ENCODE peak calls at places on chromosomes 3 and 15, in ten cellular contexts. B is HCT116, K is HepG2, J is breast epithelium, I is upper lobe of left lung, N is spleen, T is GM23338, R is stomach, W is endothelial cell of umbilical vein, E is suprapubic skin. X is an unnamed sample.

GRCh38 chr3:128473180-128473519 is 6.5 kb upstream of the DNAJB8 start:
- DNase-seq in B (no peak), K (no peak), J (no peak), I (no peak), N (no peak), T (no peak), R (no peak), W (no peak), E (no peak), X (no peak)

GRCh38 chr3:174776123-174776522 is 83.0 kb upstream of the NAALADL2 start:
- DNase-seq in B (no peak), K (no peak), J (no peak), I (no peak), N (no peak), T (no peak), R (no peak), W (no peak), E (no peak), X (no peak)

GRCh38 chr3:102449341-102449740 is 14.5 kb downstream of the ZPLD1 start:
- DNase-seq in B (no peak), K (no peak), J (no peak), I (no peak), N (no peak), T (no peak), R (no peak), W (no peak), E (no peak), X (no peak)

GRCh38 chr3:154062513-154062912 is 58.7 kb upstream of the ARHGEF26 start:
- DNase-seq in B (no peak), K (no peak), J (no peak), I (no peak), N (no peak), T (peak), R (no peak), W (no peak), E (no peak), X (no peak)

GRCh38 chr15:73047882-73048281 is 4.4 kb upstream of the NEO1 start:
- DNase-seq in B (no peak), K (no peak), J (no peak), I (no peak), N (no peak), T (no peak), R (no peak), W (no peak), E (no peak), X (no peak)

GRCh38 chr3:58022490-58022889 is 14.3 kb downstream of the FLNB start:
- DNase-seq in B (no peak), K (no peak), J (no peak), I (no peak), N (no peak), T (no peak), R (no peak), W (no peak), E (no peak), X (no peak)

GRCh38 chr3:173932624-173933023 is 535.1 kb downstream of the NLGN1 start:
- DNase-seq in B (no peak), K (no peak), J (no peak), I (no peak), N (no peak), T (no peak), R (no peak), W (peak), E (no peak), X (no peak)

GRCh38 chr15:71011503-71012155 is 103.6 kb upstream of the THSD4 start:
- DNase-seq in B (peak), K (peak), J (no peak), I (no peak), N (no peak), T (peak), R (no peak), W (peak), E (no peak), X (no peak)

GRCh38 chr3:166785851-166786250 is 594.2 kb downstream of the ZBBX start:
- DNase-seq in B (no peak), K (no peak), J (no peak), I (no peak), N (no peak), T (no peak), R (no peak), W (no peak), E (no peak), X (no peak)

GRCh38 chr3:64074091-64074490 is 50.8 kb upstream of the PSMD6 start:
- DNase-seq in B (no peak), K (no peak), J (no peak), I (no peak), N (no peak), T (no peak), R (no peak), W (no peak), E (no peak), X (no peak)

GRCh38 chr3:7504886-7505775 is 644.2 kb downstream of the GRM7 start:
- DNase-seq in B (peak), K (peak), J (no peak), I (no peak), N (no peak), T (peak), R (no peak), W (peak), E (no peak), X (no peak)

GRCh38 chr15:80367094-80367493 is 37.1 kb upstream of the ARNT2 start:
- DNase-seq in B (peak), K (peak), J (no peak), I (no peak), N (no peak), T (peak), R (no peak), W (no peak), E (no peak), X (no peak)

DNA sequence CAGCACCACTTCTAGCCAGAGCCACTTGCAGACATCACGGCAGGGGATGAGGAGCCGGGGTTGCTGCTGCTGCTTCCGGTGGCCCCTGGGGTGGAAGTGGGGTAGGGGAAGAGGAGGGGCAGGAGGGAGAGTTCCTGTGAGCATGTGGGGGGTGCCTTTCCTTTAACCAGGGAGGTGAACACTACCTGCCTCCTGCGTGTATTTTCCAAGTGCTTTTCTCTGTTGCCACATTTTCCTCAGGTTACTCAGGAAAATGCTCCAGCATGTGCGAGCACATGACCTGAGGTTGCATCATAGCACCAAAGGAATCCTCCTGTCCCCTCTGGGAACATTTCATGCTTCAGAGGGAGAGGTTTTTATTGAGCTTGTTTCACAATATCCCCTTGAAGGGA is 12.2 kb upstream of the SACM1L start:
- DNase-seq in B (no peak), K (peak), J (no peak), I (peak), N (peak), T (peak), R (no peak), W (no peak), E (no peak), X (peak)
- TF ChIP-seq POLR2AphosphoS5 in B (no peak), K (no peak), J (peak), I (peak), N (peak), T (no peak), R (no peak), W (no peak), E (peak), X (peak)

GRCh38 chr15:50181983-50182232 is at the start of gene SLC27A2:
- DNase-seq in B (peak), K (no peak), J (no peak), I (no peak), N (no peak), T (peak), R (peak), W (no peak), E (no peak), X (no peak)
- TF ChIP-seq CTCF in B (peak), K (peak), J (no peak), I (no peak), N (no peak), T (peak), R (no peak), W (peak), E (no peak), X (no peak)

GRCh38 chr15:92343869-92344643 is 49.6 kb upstream of the ST8SIA2 start:
- DNase-seq in B (no peak), K (no peak), J (no peak), I (no peak), N (no peak), T (peak), R (no peak), W (no peak), E (no peak), X (no peak)
- H3K4me3 ChIP-seq in B (no peak), K (no peak), J (no peak), I (no peak), N (no peak), T (peak), R (no peak), W (no peak), E (no peak), X (no peak)

DNA sequence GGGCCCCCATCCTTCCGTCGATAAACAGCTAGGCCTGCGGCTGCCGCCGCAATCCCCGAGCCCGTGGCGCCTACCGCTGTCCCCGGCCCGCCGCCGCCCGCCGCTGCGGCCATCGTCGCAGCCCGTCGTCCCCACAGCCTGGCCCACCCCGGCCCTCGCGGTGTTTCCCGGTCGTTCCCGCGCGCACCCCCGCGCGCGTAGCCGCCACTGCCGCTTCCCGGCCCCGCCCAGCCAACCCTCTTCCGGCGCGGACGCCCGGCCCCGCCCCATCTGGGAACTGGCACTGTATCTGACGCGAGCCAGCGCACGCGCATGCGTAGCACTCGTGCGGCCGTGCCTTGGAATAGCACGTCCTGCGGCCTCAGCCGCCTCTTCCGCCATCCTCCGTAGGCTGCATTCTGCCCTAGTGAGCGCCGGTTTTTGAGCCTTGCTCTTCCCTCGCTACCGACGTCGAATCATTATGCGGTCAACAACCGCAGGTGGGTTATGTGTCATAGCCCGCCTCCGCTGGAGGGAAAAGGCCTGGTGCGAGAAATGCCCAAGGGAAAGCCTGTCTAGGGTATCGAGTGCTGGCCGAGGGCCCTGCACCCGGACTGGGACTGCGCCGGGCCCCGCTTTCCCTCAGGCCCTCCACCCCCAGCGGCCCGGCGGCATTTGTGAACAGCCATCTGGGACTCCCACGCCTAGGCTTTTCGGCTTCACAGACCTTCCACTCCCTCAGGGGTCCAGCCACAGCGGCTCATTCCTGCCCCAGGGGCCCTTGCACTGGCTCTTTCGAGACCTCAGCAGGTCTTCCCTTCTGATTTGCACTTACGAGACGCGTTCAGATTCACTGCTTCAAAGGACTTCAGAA is at the start of gene SMARCC1:
- DNase-seq in B (peak), K (peak), J (peak), I (peak), N (peak), T (peak), R (peak), W (peak), E (peak), X (peak)
- TF ChIP-seq POLR2AphosphoS5 in B (peak), K (peak), J (peak), I (peak), N (peak), T (peak), R (peak), W (peak), E (peak), X (peak)

DNA sequence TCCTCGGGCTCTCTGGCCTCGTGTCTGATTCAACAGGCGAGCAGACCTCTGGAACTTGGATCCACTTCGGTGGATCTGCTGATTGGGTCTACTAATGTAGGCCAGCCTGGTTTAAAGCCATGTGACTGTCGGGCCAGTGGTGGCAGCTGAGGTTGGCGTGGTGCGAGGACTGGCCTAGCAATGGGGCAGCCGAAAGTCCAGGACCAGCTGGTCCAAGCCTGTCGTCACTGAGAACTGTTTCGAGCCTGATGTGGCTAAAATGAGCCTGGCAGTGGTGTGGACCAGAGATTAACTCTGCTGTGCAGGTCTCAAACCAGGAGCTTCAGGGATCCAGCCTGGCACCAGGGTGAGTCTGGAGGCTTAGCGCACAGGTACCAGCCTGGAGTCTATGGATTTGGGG is 56.4 kb upstream of the ROBO1 start:
- DNase-seq in B (no peak), K (no peak), J (no peak), I (peak), N (no peak), T (no peak), R (no peak), W (no peak), E (no peak), X (no peak)
- TF ChIP-seq CTCF in B (no peak), K (no peak), J (no peak), I (no peak), N (no peak), T (no peak), R (no peak), W (no peak), E (no peak), X (no peak)

DNA sequence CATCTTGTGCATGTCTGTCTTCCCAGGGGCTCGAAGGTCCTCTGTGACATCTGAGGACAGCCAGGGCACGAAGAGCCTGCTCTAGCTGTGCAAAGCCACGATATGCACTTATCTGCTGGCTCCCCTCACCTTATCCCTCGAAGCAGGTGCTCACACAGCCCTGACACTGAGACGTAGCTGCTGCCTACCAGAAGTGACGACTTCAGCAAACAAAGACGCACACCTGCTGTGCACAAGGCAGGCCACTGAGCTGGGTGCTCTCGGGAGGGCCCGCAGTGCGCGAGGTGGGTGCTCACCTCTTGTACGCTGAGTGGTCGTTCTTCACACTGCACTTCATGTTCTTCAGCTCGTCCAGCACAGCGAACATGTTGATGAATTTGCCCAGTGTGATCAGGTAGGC is 37.3 kb downstream of the CYFIP1 start:
- DNase-seq in B (no peak), K (no peak), J (no peak), I (peak), N (no peak), T (no peak), R (no peak), W (no peak), E (no peak), X (peak)
- H3K4me3 ChIP-seq in B (no peak), K (no peak), J (no peak), I (no peak), N (no peak), T (no peak), R (no peak), W (no peak), E (no peak), X (no peak)

DNA sequence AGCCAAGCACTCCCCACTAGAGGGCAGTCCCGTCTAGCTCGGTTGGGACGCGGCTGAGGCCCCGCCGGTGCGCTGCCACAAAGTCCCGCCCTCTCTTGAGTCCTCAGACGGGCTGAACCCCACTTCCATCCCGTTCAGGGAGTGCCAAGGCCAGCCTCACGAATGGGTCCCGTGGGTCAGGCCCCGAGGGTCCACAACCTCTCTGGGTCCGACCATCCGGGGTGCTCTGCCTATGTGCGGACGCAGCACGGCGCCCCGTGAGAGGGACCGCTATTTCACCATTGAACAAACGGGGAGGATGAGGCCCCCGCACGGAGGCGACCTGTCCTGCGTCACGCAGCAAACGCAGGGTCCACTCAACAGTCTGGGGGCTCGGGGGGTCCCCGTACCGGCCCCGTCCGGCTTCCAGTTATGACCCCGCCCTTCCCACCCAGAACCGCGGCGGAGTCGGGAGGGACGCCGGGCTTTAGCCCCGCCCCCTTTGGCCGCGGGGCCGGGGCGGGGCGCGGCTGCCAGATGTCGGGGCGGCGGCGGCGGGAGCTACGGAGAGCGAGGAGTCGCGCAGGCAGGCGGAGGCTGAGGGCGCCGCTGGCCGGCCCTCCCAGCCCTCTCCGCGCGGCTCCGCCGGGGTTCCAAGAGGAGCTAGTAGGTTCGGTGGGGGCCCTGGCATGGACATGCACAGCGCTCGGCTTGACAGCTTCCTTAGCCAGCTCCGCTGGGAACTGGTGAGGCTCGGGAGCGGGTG is at the start of gene INKA1:
- DNase-seq in B (peak), K (peak), J (peak), I (peak), N (peak), T (peak), R (peak), W (peak), E (peak), X (peak)
- TF ChIP-seq POLR2AphosphoS5 in B (peak), K (no peak), J (peak), I (peak), N (peak), T (no peak), R (no peak), W (peak), E (no peak), X (peak)

X was measured in sigmoid colon.